ENCODE peak calls at places on chromosomes 7 and 10, in nine cellular contexts. N, Z, A, R, G, Y, F, U and J are unnamed samples.

GRCh38 chr10:12549297-12549696 is 199.9 kb downstream of the CAMK1D start:
- DNase-seq in R (no peak), U (no peak), G (no peak), A (no peak), Z (no peak), Y (no peak), N (no peak), F (no peak), J (no peak)

GRCh38 chr7:121126801-121127534 is 138.5 kb downstream of the CPED1 start:
- DNase-seq in A (peak), N (peak), F (no peak), Y (no peak), U (no peak), G (peak), Z (peak), R (no peak), J (no peak)

GRCh38 chr7:90900640-90901353 is 304.7 kb downstream of the CDK14 start:
- DNase-seq in Z (no peak), U (no peak), N (no peak), A (no peak), R (no peak), F (no peak), G (no peak), Y (no peak), J (no peak)

GRCh38 chr10:29820890-29821398 is 186.2 kb upstream of the SVIL start:
- DNase-seq in R (no peak), G (no peak), F (no peak), N (no peak), A (no peak), Y (no peak), Z (no peak), U (no peak), J (no peak)

GRCh38 chr10:101974091-101974799 is 81.7 kb downstream of the ARMH3 start:
- DNase-seq in R (no peak), F (no peak), Y (no peak), G (no peak), N (no peak), Z (no peak), U (no peak), A (no peak), J (no peak)

GRCh38 chr7:2738766-2739549 is 51.0 kb downstream of the AMZ1 start:
- DNase-seq in F (no peak), Z (no peak), Y (no peak), N (no peak), G (no peak), R (no peak), A (no peak), U (peak), J (no peak)

GRCh38 chr10:130137077-130137448 is 872 bp downstream of the GLRX3 start:
- DNase-seq in A (peak), U (no peak), N (no peak), Z (no peak), G (peak), R (no peak), F (no peak), Y (no peak), J (no peak)

GRCh38 chr10:88764110-88764509 is 4.3 kb downstream of the LIPN start:
- DNase-seq in R (no peak), Z (no peak), U (no peak), G (no peak), A (no peak), F (no peak), Y (no peak), N (no peak), J (no peak)

GRCh38 chr7:106635411-106635810 is 25.5 kb downstream of the CCDC71L start:
- DNase-seq in F (no peak), N (no peak), U (no peak), R (no peak), A (no peak), G (no peak), Z (no peak), Y (no peak), J (no peak)